ENCODE peak calls at places on chromosomes 12 and 14, in ten cellular contexts. Z is CD8-positive, alpha-beta memory T cell; Q is spleen; O is MM.1S; N is upper lobe of left lung; J is hepatocyte; D is aorta; U is psoas muscle; P is left ventricle myocardium inferior; G is astrocyte. T is an unnamed sample. For H3K27me3 and H3K9me3, the result is how much of the 10 kb centered on the place peaks cover.

GRCh38 chr14:104551851-104552737 is 27.5 kb upstream of the C14orf180 start:
- DNase-seq in Z (no peak), Q (peak), O (no peak), N (peak), J (no peak), D (peak), U (peak), P (peak), G (no peak), T (no peak)

GRCh38 chr12:52604859-52605258 is 3.6 kb upstream of the KRT72 start:
- DNase-seq in Z (no peak), Q (no peak), O (no peak), N (no peak), J (no peak), D (no peak), U (no peak), P (no peak), G (no peak), T (no peak)

GRCh38 chr12:92463171-92463570 is 239.6 kb upstream of the PLEKHG7 start:
- DNase-seq in Z (no peak), Q (no peak), O (no peak), N (no peak), J (no peak), D (no peak), U (no peak), P (no peak), G (no peak), T (no peak)

GRCh38 chr14:93520053-93520607 is 89.4 kb downstream of the UNC79 start:
- DNase-seq in Z (no peak), Q (no peak), O (no peak), N (no peak), J (no peak), D (no peak), U (no peak), P (no peak), G (no peak), T (no peak)

GRCh38 chr12:1529862-1530591 is 64.4 kb downstream of the FBXL14 start:
- DNase-seq in Z (no peak), Q (no peak), O (peak), N (peak), J (peak), D (no peak), U (no peak), P (peak), G (no peak), T (peak)

GRCh38 chr12:74780458-74781241 is 243.0 kb downstream of the ATXN7L3B start:
- DNase-seq in Z (no peak), Q (no peak), O (no peak), N (no peak), J (no peak), D (no peak), U (no peak), P (no peak), G (peak), T (peak)

GRCh38 chr12:42482086-42482819 is 107.3 kb downstream of the PRICKLE1 start:
- DNase-seq in Z (no peak), Q (no peak), O (no peak), N (peak), J (peak), D (peak), U (peak), P (peak), G (peak), T (no peak)

GRCh38 chr12:57118711-57119271 is 7.6 kb upstream of the STAT6 start:
- DNase-seq in Z (no peak), Q (peak), O (no peak), N (no peak), J (no peak), D (no peak), U (no peak), P (no peak), G (no peak), T (peak)

GRCh38 chr14:49972199-49972671 is 79.4 kb downstream of the ARF6 start:
- DNase-seq in Z (no peak), Q (no peak), O (peak), N (no peak), J (no peak), D (no peak), U (no peak), P (no peak), G (peak), T (peak)

GRCh38 chr12:118432812-118433540 is 56.6 kb downstream of the SUDS3 start:
- DNase-seq in Z (no peak), Q (no peak), O (no peak), N (no peak), J (peak), D (no peak), U (no peak), P (no peak), G (no peak), T (no peak)

GRCh38 chr14:55074662-55075061 is 23.2 kb downstream of the MAPK1IP1L start:
- DNase-seq in Z (no peak), Q (no peak), O (peak), N (no peak), J (no peak), D (no peak), U (no peak), P (no peak), G (peak), T (no peak)

GRCh38 chr14:103716091-103716801 is 636 bp downstream of the ZFYVE21 start:
- DNase-seq in Z (peak), Q (peak), O (peak), N (peak), J (peak), D (peak), U (peak), P (no peak), G (no peak), T (no peak)

GRCh38 chr14:44995770-44996294 is 33.8 kb downstream of the TOGARAM1 start:
- DNase-seq in Z (no peak), Q (no peak), O (no peak), N (no peak), J (no peak), D (no peak), U (no peak), P (no peak), G (peak), T (no peak)

GRCh38 chr12:128644664-128645296 is 179.0 kb downstream of the SLC15A4 start:
- DNase-seq in Z (peak), Q (no peak), O (no peak), N (no peak), J (peak), D (no peak), U (no peak), P (no peak), G (no peak), T (no peak)

GRCh38 chr12:45220366-45220931 is 4.6 kb downstream of the ANO6 start:
- DNase-seq in Z (no peak), Q (no peak), O (no peak), N (no peak), J (no peak), D (no peak), U (no peak), P (no peak), G (no peak), T (no peak)

GRCh38 chr12:65306603-65307501 is 28.4 kb downstream of the MSRB3 start:
- DNase-seq in Z (no peak), Q (peak), O (peak), N (no peak), J (peak), D (no peak), U (no peak), P (peak), G (peak), T (no peak)

GRCh38 chr14:90288646-90289355 is 32.4 kb downstream of the PSMC1 start:
- DNase-seq in Z (no peak), Q (no peak), O (no peak), N (no peak), J (no peak), D (no peak), U (no peak), P (peak), G (no peak), T (no peak)

GRCh38 chr14:53696217-53696965 is 260.2 kb downstream of the BMP4 start:
- DNase-seq in Z (no peak), Q (no peak), O (no peak), N (no peak), J (peak), D (no peak), U (no peak), P (no peak), G (peak), T (no peak)

GRCh38 chr14:69658664-69659261 is 47.4 kb downstream of the SUSD6 start:
- DNase-seq in Z (no peak), Q (no peak), O (no peak), N (no peak), J (peak), D (no peak), U (no peak), P (no peak), G (peak), T (no peak)

GRCh38 chr12:56634242-56634836 is 4.2 kb upstream of the BAZ2A start:
- DNase-seq in Z (no peak), Q (peak), O (peak), N (peak), J (peak), D (no peak), U (no peak), P (no peak), G (no peak), T (peak)

GRCh38 chr12:110073049-110073831 is 24.9 kb upstream of the C12orf76 start:
- DNase-seq in Z (no peak), Q (peak), O (peak), N (no peak), J (no peak), D (no peak), U (peak), P (peak), G (no peak), T (peak)

GRCh38 chr12:123267991-123268843 is 3.4 kb downstream of the CDK2AP1 start:
- DNase-seq in Z (no peak), Q (peak), O (no peak), N (peak), J (peak), D (peak), U (peak), P (peak), G (peak), T (no peak)

GRCh38 chr12:123268850-123269249 is 2.8 kb downstream of the CDK2AP1 start:
- DNase-seq in Z (no peak), Q (peak), O (no peak), N (peak), J (no peak), D (peak), U (no peak), P (no peak), G (no peak), T (no peak)

GRCh38 chr12:123269980-123270379 is 1.7 kb downstream of the CDK2AP1 start:
- DNase-seq in Z (no peak), Q (no peak), O (no peak), N (no peak), J (peak), D (no peak), U (no peak), P (no peak), G (no peak), T (no peak)

GRCh38 chr12:123270380-123271181 is 1.1 kb downstream of the CDK2AP1 start:
- DNase-seq in Z (no peak), Q (peak), O (no peak), N (peak), J (peak), D (peak), U (peak), P (peak), G (peak), T (peak)

GRCh38 chr12:123269395-123269892 is 2.2 kb downstream of the CDK2AP1 start:
- DNase-seq in Z (no peak), Q (peak), O (no peak), N (peak), J (peak), D (peak), U (peak), P (peak), G (peak), T (no peak)
- H3K4me3 ChIP-seq in Z (peak), Q (peak), O (no peak), N (peak), J (peak), D (peak), U (peak), P (peak), G (peak), T (no peak)

GRCh38 chr14:94995551-94995950 is 161.8 kb downstream of the DICER1 start:
- DNase-seq in Z (no peak), Q (no peak), O (no peak), N (no peak), J (no peak), D (no peak), U (no peak), P (no peak), G (no peak), T (no peak)
- H3K27me3 ChIP-seq in Z (under half), Q (under half), O (under half), N (under half), J (under half), D (under half), U (under half), P (half or more), G (under half), T (under half)

GRCh38 chr14:26199096-26199495 is 398.7 kb downstream of the NOVA1 start:
- DNase-seq in Z (no peak), Q (no peak), O (no peak), N (no peak), J (no peak), D (no peak), U (no peak), P (no peak), G (no peak), T (no peak)
- H3K9me3 ChIP-seq in Z (under half), Q (under half), O (under half), N (under half), J (under half), D (under half), U (under half), P (under half), G (under half), T (under half)

GRCh38 chr14:102139248-102140026 is at the start of gene WDR20:
- DNase-seq in Z (peak), Q (peak), O (peak), N (peak), J (peak), D (peak), U (peak), P (peak), G (peak), T (peak)

GRCh38 chr14:102140027-102140749 is 491 bp downstream of the WDR20 start:
- DNase-seq in Z (peak), Q (peak), O (no peak), N (peak), J (peak), D (peak), U (peak), P (peak), G (no peak), T (peak)

GRCh38 chr14:102138935-102139247 is 806 bp upstream of the WDR20 start:
- DNase-seq in Z (no peak), Q (no peak), O (no peak), N (no peak), J (no peak), D (no peak), U (no peak), P (no peak), G (no peak), T (no peak)

GRCh38 chr14:102140750-102141145 is 1.1 kb downstream of the WDR20 start:
- DNase-seq in Z (no peak), Q (no peak), O (no peak), N (no peak), J (no peak), D (no peak), U (no peak), P (no peak), G (no peak), T (no peak)

GRCh38 chr14:102141797-102142196 is 2.1 kb downstream of the WDR20 start:
- DNase-seq in Z (no peak), Q (no peak), O (no peak), N (no peak), J (no peak), D (no peak), U (no peak), P (no peak), G (no peak), T (no peak)
- H3K4me3 ChIP-seq in Z (no peak), Q (peak), O (no peak), N (no peak), J (no peak), D (no peak), U (peak), P (peak), G (no peak), T (no peak)

GRCh38 chr14:97841762-97842161 is 1044.6 kb downstream of the VRK1 start:
- DNase-seq in Z (no peak), Q (no peak), O (no peak), N (no peak), J (no peak), D (no peak), U (no peak), P (no peak), G (no peak), T (no peak)

GRCh38 chr14:97848351-97848980 is 1051.3 kb downstream of the VRK1 start:
- DNase-seq in Z (no peak), Q (no peak), O (no peak), N (no peak), J (peak), D (no peak), U (no peak), P (no peak), G (no peak), T (no peak)

GRCh38 chr14:97846156-97846555 is 1049.0 kb downstream of the VRK1 start:
- DNase-seq in Z (no peak), Q (no peak), O (no peak), N (no peak), J (no peak), D (no peak), U (no peak), P (no peak), G (no peak), T (no peak)

GRCh38 chr14:97840159-97840558 is 1043.0 kb downstream of the VRK1 start:
- DNase-seq in Z (no peak), Q (no peak), O (no peak), N (no peak), J (no peak), D (no peak), U (no peak), P (no peak), G (no peak), T (no peak)

DNA sequence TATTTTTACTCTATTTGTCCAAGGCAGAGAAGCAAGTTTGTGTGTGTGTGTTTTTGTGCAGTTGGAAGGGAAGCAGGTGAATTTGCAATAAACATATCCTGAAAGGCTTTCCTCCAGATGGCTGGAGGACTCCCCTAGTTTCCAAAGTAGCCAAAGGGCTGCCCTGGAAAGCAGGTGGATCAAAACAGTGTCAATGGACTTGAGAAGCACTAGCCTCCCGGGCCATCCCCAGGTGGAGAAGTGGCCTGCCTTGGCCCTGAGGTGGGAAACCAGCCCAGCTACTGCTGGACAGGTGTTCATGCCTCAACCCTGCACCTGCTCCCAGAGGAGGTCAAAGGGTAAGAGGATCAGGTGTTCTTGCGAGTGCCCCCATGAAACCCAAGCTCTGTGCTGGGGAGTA is 1046.9 kb downstream of the VRK1 start:
- DNase-seq in Z (no peak), Q (no peak), O (no peak), N (no peak), J (no peak), D (no peak), U (no peak), P (no peak), G (no peak), T (no peak)
- H3K27me3 ChIP-seq in Z (under half), Q (under half), O (under half), N (under half), J (under half), D (under half), U (under half), P (under half), G (under half), T (under half)

GRCh38 chr12:34405286-34406227 is 383.3 kb downstream of the ALG10 start:
- DNase-seq in Z (peak), Q (peak), O (no peak), N (peak), J (peak), D (peak), U (peak), P (peak), G (no peak), T (no peak)
- H3K9me3 ChIP-seq in Z (under half), Q (half or more), O (under half), N (under half), J (under half), D (under half), U (under half), P (half or more), G (under half), T (under half)

GRCh38 chr12:108305520-108305919 is 33.6 kb downstream of the CMKLR1 start:
- DNase-seq in Z (no peak), Q (peak), O (no peak), N (no peak), J (peak), D (peak), U (peak), P (peak), G (peak), T (peak)

GRCh38 chr12:108304633-108305032 is 34.5 kb downstream of the CMKLR1 start:
- DNase-seq in Z (no peak), Q (no peak), O (no peak), N (no peak), J (peak), D (no peak), U (no peak), P (no peak), G (peak), T (no peak)

GRCh38 chr12:108306506-108306905 is 32.6 kb downstream of the CMKLR1 start:
- DNase-seq in Z (no peak), Q (no peak), O (no peak), N (no peak), J (no peak), D (no peak), U (no peak), P (no peak), G (no peak), T (no peak)

GRCh38 chr12:108307006-108307405 is 32.1 kb downstream of the CMKLR1 start:
- DNase-seq in Z (no peak), Q (no peak), O (no peak), N (peak), J (no peak), D (no peak), U (no peak), P (no peak), G (peak), T (peak)

GRCh38 chr12:108306014-108306501 is 33.1 kb downstream of the CMKLR1 start:
- DNase-seq in Z (no peak), Q (no peak), O (no peak), N (no peak), J (peak), D (no peak), U (no peak), P (no peak), G (peak), T (peak)
- H3K4me3 ChIP-seq in Z (no peak), Q (no peak), O (no peak), N (no peak), J (no peak), D (no peak), U (no peak), P (peak), G (peak), T (peak)

DNA sequence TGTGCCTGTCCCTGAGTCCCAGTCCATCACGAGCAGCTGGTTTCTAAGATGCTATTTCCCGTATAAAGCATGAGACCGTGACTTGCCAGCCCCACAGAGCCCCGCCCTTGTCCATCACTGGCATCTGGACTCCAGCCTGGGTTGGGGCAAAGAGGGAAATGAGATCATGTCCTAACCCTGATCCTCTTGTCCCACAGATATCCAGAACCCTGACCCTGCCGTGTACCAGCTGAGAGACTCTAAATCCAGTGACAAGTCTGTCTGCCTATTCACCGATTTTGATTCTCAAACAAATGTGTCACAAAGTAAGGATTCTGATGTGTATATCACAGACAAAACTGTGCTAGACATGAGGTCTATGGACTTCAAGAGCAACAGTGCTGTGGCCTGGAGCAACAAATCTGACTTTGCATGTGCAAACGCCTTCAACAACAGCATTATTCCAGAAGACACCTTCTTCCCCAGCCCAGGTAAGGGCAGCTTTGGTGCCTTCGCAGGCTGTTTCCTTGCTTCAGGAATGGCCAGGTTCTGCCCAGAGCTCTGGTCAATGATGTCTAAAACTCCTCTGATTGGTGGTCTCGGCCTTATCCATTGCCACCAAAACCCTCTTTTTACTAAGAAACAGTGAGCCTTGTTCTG is 41.6 kb downstream of the DAD1 start:
- DNase-seq in Z (no peak), Q (no peak), O (no peak), N (no peak), J (no peak), D (no peak), U (peak), P (peak), G (no peak), T (peak)
- H3K27me3 ChIP-seq in Z (under half), Q (under half), O (under half), N (under half), J (under half), D (under half), U (under half), P (under half), G (under half), T (under half)

DNA sequence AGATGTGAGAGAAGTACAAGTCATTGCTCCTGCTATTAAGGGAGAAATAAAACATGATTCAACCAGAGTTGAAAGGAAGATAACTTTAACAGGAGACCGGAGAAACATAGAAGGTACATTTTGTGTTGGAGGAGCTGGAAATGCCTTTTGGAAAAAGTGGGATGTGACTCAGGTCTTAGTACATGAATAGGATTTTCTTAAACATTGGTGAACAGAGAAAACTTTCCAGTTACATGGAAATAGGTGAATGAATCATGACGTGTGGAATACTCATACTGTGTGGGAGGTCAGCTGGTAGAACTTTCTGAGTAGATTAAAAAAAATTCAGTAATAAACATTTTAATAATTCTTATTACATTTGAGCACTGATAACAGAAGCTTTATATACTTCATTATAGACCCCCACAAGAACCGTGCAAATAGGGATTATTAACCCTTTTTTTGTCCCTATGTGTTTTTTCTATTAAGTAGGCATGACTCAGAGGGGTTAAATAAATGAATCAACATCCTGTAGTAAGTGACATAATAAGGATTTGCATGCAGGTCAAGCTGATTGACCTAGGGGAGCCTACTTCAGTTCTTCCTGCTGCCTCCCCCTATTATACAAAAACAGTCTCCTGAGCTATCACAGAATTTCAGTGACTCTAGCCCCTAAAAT is 710.5 kb downstream of the NOVA1 start:
- DNase-seq in Z (no peak), Q (no peak), O (no peak), N (no peak), J (no peak), D (no peak), U (no peak), P (no peak), G (peak), T (no peak)
- H3K9me3 ChIP-seq in Z (under half), Q (under half), O (under half), N (under half), J (under half), D (under half), U (under half), P (under half), G (under half), T (under half)

T was measured in MG63.